ENCODE peak calls at places on chromosomes 11 and 22, in five cellular contexts. E, S, O, Z and B are unnamed samples.

GRCh38 chr11:122207505-122207904 is 91.5 kb upstream of the BLID start:
- DNase-seq in E (no peak), S (no peak), O (no peak), Z (no peak), B (no peak)

GRCh38 chr22:26949193-26949592 is 291.8 kb downstream of the MIAT start:
- DNase-seq in E (peak; percentile 67), S (peak; percentile 17), O (no peak), Z (no peak), B (no peak)

GRCh38 chr11:68213135-68213515 is at the start of gene KMT5B:
- DNase-seq in E (no peak), S (no peak), O (no peak), Z (peak; percentile 54), B (peak; percentile 32)

GRCh38 chr11:76698321-76699043 is 27.9 kb upstream of the LRRC32 start:
- DNase-seq in E (no peak), S (no peak), O (no peak), Z (no peak), B (no peak)

GRCh38 chr11:65429724-65430405 is 7.3 kb downstream of the NEAT1 start:
- DNase-seq in E (peak; percentile 79), S (peak; percentile 54), O (no peak), Z (peak; percentile 37), B (peak; percentile 50)

GRCh38 chr11:73597340-73597955 is 464 bp downstream of the FAM168A start:
- DNase-seq in E (no peak), S (no peak), O (no peak), Z (no peak), B (no peak)

GRCh38 chr11:30960387-30960992 is 374.3 kb upstream of the MPPED2 start:
- DNase-seq in E (no peak), S (peak; percentile 8), O (no peak), Z (no peak), B (peak; percentile 58)

GRCh38 chr22:36301851-36302250 is 48.9 kb downstream of the APOL1 start:
- DNase-seq in E (no peak), S (no peak), O (no peak), Z (no peak), B (peak; percentile 29)

GRCh38 chr11:66920978-66921784 is 37.0 kb downstream of the PC start:
- DNase-seq in E (no peak), S (no peak), O (no peak), Z (no peak), B (no peak)

GRCh38 chr11:110971110-110971509 is 258.9 kb upstream of the ARHGAP20 start:
- DNase-seq in E (peak; percentile 64), S (no peak), O (no peak), Z (no peak), B (peak; percentile 53)

GRCh38 chr11:61601512-61601911 is 20.6 kb upstream of the SYT7 start:
- DNase-seq in E (no peak), S (no peak), O (no peak), Z (no peak), B (no peak)

GRCh38 chr11:19326499-19326898 is 85.8 kb upstream of the E2F8 start:
- DNase-seq in E (no peak), S (peak; percentile 3), O (no peak), Z (no peak), B (peak; percentile 58)

GRCh38 chr11:119591836-119592310 is 137.1 kb downstream of the NECTIN1 start:
- DNase-seq in E (no peak), S (no peak), O (no peak), Z (no peak), B (no peak)

GRCh38 chr11:63537293-63538101 is 889 bp downstream of the PLAAT4 start:
- DNase-seq in E (no peak), S (no peak), O (no peak), Z (no peak), B (no peak)

GRCh38 chr11:54603898-54604297 is at the start of gene OR4C46:
- DNase-seq in E (no peak), S (no peak), O (no peak), Z (no peak), B (no peak)